ENCODE peak calls at places on chromosomes 7 and 10, in ten cellular contexts. S is left cardiac atrium, R is ELR, Q is nephron progenitor cell, A is left lobe of liver, E is K562, T is KBM-7, Y is brain microvascular endothelial cell, V is activated T-cell treated with anti-CD3 and anti-CD28 coated beads for 1 hour, W is GM23248. P is an unnamed sample.

GRCh38 chr7:144908324-144908723 is 72.5 kb upstream of the TPK1 start:
- DNase-seq in S (no peak), R (no peak), Q (no peak), A (no peak), E (no peak), T (no peak), Y (no peak), V (no peak), W (no peak), P (no peak)

GRCh38 chr7:21690717-21691116 is 147.9 kb downstream of the DNAH11 start:
- DNase-seq in S (no peak), R (peak), Q (no peak), A (no peak), E (no peak), T (no peak), Y (no peak), V (no peak), W (no peak), P (no peak)

GRCh38 chr7:91915401-91916067 is 25.1 kb upstream of the AKAP9 start:
- DNase-seq in S (no peak), R (peak), Q (no peak), A (no peak), E (no peak), T (no peak), Y (peak), V (no peak), W (peak), P (no peak)

GRCh38 chr7:139494835-139495568 is 11.5 kb upstream of the KLRG2 start:
- DNase-seq in S (no peak), R (no peak), Q (no peak), A (no peak), E (no peak), T (no peak), Y (no peak), V (no peak), W (no peak), P (no peak)

GRCh38 chr7:131015131-131015954 is 281.3 kb upstream of the KLF14 start:
- DNase-seq in S (no peak), R (peak), Q (no peak), A (no peak), E (no peak), T (no peak), Y (peak), V (no peak), W (peak), P (no peak)

GRCh38 chr10:11886851-11887250 is 63.7 kb downstream of the PROSER2 start:
- DNase-seq in S (no peak), R (peak), Q (no peak), A (no peak), E (no peak), T (no peak), Y (no peak), V (no peak), W (no peak), P (no peak)

GRCh38 chr10:130062976-130063375 is 47.7 kb downstream of the C10orf143 start:
- DNase-seq in S (no peak), R (no peak), Q (no peak), A (no peak), E (no peak), T (no peak), Y (no peak), V (no peak), W (no peak), P (no peak)

GRCh38 chr10:127976701-127977367 is 69.9 kb downstream of the PTPRE start:
- DNase-seq in S (no peak), R (peak), Q (no peak), A (no peak), E (no peak), T (no peak), Y (peak), V (no peak), W (no peak), P (no peak)

P was measured in effector CD8-positive, alpha-beta T cell.